ENCODE peak calls at places on chromosome 16, in four cellular contexts. Y is progenitor cell of endocrine pancreas, E is GM23338, G is IMR-90. I is an unnamed sample.

GRCh38 chr16:73527191-73527590 is 479.3 kb upstream of the ZFHX3 start:
- DNase-seq in Y (no peak), E (no peak), G (peak), I (no peak)

GRCh38 chr16:77238593-77238992 is 39.4 kb downstream of the SYCE1L start:
- DNase-seq in Y (no peak), E (no peak), G (no peak), I (no peak)

GRCh38 chr16:50539822-50540710 is 8.1 kb upstream of the NKD1 start:
- DNase-seq in Y (no peak), E (peak), G (no peak), I (no peak)

GRCh38 chr16:74695450-74696422 is 4.9 kb downstream of the MLKL start:
- DNase-seq in Y (peak), E (peak), G (peak), I (peak)

GRCh38 chr16:9092963-9093477 is 1.6 kb downstream of the HAPSTR1 start:
- DNase-seq in Y (peak), E (peak), G (no peak), I (peak)

GRCh38 chr16:27495191-27495590 is 54.5 kb downstream of the GTF3C1 start:
- DNase-seq in Y (no peak), E (no peak), G (peak), I (no peak)

GRCh38 chr16:56848056-56848936 is 16.7 kb upstream of the SLC12A3 start:
- DNase-seq in Y (no peak), E (no peak), G (peak), I (peak)

GRCh38 chr16:80806957-80807356 is 2.6 kb upstream of the CDYL2 start:
- DNase-seq in Y (no peak), E (no peak), G (peak), I (peak)

DNA sequence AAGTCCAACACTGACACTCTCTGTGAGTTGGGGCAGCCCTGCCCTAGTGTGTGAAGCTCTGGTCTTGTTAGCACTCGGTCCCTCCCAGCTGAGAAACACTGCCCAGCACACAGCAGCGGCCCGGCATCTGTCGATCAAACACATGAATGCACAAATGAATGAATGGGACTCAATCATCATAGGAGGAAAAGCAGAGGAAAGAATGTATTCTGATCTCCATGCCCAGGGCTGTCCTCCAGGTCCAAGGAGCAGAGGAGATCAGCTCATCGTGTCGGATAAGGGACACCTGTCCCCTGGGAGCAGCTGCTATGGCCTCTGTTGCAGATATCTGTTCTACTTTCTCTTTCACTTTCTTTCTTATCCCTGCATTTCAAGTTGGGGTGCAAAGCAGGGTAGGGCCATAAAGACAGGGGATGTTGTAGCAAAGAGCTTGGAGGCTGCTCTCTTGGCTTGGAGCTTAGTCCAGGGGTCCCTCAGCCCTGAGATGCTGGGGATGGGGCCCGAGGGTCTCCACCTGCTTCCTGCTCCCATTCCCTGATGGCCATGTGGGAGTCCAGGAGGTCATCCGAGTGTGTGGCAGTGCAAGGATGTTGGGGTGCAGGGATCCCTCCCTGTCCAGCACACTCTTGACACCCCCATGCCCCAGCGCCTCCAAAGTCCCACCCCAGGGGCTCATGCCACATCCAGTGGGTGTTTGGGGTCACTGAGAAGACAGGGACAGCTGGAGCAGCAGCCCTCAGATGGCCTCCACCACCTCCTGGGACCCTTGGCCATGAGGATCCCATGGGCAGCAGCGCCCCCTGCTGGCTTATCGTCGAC is 88.2 kb downstream of the IRF8 start:
- DNase-seq in Y (peak), E (peak), G (no peak), I (peak)
- TF ChIP-seq CTCF in Y (peak), E (peak), G (peak), I (peak)

DNA sequence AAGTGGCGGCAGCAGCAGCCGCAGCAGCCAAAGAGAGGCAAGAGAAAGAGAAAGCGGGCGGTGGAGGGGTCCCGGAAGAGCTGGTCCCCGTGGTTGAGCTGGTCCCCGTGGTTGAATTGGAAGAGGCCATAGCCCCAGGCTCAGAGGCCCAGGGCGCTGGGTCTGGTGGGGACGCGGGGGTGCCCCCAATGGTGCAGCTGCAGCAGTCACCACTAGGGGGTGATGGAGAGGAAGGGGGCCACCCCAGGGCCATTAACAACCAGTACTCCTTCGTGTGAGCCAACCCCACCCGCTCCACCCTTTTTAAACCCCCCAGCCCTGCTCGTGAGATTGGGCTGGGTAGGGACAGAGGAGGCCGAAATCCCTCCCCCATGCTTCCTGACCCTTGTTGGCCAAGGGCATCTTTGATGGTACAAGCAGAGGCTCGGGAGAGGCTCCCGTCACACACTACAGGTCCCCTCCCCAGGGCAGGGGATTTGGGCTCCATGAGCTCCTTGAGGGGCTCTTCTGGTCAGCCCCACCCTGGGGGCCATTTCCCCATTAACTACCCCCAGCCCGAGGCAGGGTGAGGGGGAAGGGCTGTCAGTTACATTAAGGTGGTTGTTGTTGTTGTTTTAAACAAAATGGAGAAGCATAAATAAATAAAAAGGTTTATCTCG is 4.6 kb upstream of the ATP2A1 start:
- DNase-seq in Y (no peak), E (peak), G (no peak), I (peak)
- TF ChIP-seq CTCF in Y (peak), E (peak), G (peak), I (peak)

GRCh38 chr16:81996664-81997529 is 14.4 kb downstream of the SDR42E1 start:
- DNase-seq in Y (no peak), E (peak), G (peak), I (no peak)
- TF ChIP-seq CTCF in Y (no peak), E (peak), G (peak), I (no peak)

GRCh38 chr16:18797746-18798145 is 3.6 kb downstream of the ARL6IP1 start:
- DNase-seq in Y (no peak), E (no peak), G (no peak), I (no peak)
- TF ChIP-seq CTCF in Y (no peak), E (no peak), G (no peak), I (no peak)

DNA sequence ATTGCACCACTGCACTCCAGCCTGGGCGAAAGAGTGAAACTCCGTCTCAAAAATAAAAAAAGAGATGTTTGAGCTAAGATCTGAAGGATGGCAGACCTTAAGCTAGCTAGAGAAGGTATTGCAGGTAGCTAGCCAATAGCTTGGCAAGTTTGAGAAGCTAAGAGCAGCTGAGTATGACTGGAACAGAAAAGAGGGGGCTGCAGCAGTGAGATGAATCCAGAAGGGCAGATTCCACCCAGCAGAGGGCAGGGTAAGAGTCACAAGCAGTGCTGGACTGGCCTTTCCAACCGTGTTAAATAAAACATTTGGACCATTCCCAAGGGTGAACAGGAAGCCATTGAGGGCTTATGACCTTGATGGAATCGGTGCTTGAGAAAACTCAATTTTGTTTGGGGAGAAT is 5.7 kb upstream of the PHAF1 start:
- DNase-seq in Y (no peak), E (peak), G (peak), I (peak)
- TF ChIP-seq CTCF in Y (peak), E (peak), G (peak), I (no peak)

DNA sequence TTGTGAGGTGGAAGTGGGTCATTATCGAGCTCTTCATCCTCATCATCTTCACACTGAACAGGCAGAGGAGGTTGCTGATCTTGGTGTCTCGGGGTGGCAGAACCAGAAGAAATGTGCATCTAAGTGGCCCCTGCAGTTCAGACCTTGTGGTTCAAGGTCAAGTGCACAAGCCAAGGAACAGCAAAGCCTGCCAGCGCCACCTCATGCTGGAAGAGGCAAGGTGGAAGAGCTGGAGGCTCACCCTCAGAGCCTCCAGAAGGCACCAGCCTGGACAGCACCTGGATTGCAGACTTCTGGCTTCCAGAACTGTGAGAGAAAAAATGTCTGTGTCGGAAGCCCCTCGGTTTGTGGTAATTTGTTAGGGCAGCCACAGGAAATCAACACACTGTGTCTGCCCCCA is 32.7 kb downstream of the IFT140 start:
- DNase-seq in Y (no peak), E (no peak), G (no peak), I (peak)
- TF ChIP-seq CTCF in Y (no peak), E (peak), G (no peak), I (no peak)

GRCh38 chr16:86074651-86075487 is 175.9 kb downstream of the IRF8 start:
- DNase-seq in Y (no peak), E (peak), G (peak), I (no peak)

GRCh38 chr16:86073763-86074493 is 175.0 kb downstream of the IRF8 start:
- DNase-seq in Y (no peak), E (no peak), G (no peak), I (no peak)

GRCh38 chr16:86072328-86073102 is 173.6 kb downstream of the IRF8 start:
- DNase-seq in Y (peak), E (peak), G (peak), I (peak)

GRCh38 chr16:86071611-86072240 is 172.8 kb downstream of the IRF8 start:
- DNase-seq in Y (no peak), E (no peak), G (no peak), I (no peak)

GRCh38 chr16:86073103-86073625 is 174.2 kb downstream of the IRF8 start:
- DNase-seq in Y (no peak), E (no peak), G (no peak), I (no peak)
- TF ChIP-seq CTCF in Y (no peak), E (no peak), G (no peak), I (peak)

DNA sequence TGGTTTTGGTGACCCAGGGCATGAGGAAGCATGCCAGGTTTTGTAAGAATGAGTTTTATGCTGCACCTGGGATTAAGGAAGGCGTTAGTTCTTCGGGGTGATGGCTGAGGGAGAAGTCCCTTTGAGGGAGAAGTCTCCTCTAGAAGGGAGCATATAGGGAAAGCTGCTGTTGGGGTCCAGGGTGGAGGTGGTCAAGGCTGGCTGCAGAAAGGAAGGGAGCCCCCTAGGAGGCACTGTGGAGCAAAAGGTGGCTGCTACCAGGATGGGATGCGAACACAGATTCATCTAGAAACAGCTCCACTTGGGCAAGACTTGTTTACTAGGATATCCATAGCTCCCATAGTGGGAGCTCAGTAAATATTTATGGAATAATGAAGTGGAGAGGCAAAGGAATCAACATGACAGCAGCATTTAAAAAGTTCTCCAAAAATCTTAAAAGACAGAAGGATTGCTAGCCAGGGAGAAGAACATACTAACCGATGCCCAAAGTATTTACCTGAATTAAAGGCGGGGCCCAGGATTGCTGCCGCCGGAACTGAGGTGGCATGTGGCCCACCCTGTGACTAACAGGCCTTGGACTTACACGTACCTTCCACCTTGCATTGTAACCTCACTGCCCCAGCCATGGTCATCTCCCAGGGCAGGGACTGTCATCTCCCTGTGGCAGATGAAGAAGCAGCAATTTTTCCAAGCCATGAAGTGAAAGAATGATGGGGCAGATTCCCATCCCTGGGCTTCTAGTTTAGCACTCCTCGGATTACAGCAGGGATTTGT is 7.1 kb upstream of the LPCAT2 start:
- DNase-seq in Y (no peak), E (peak), G (no peak), I (no peak)
- TF ChIP-seq CTCF in Y (peak), E (peak), G (peak), I (no peak)

I was measured in activated CD8-positive, alpha-beta T cell treated with anti-CD3 and anti-CD28 coated beads for 36 hours.